ENCODE peak calls at places on chromosomes 13 and 19, in eight cellular contexts. K is cardiac muscle cell; U is tibial artery; Q is CD8-positive, alpha-beta T cell; C is HCT116; O is SK-N-SH; X is ovary; P is stomach. B is an unnamed sample. For H3K36me3 and H3K4me1, the result is how much of the 10 kb centered on the place peaks cover.

GRCh38 chr19:15199652-15200574 is 882 bp downstream of the NOTCH3 start:
- DNase-seq in K (peak), U (peak), Q (no peak), C (no peak), O (peak), X (no peak), P (no peak), B (peak)

GRCh38 chr13:40233731-40234195 is 432.7 kb downstream of the FOXO1 start:
- DNase-seq in K (no peak), U (no peak), Q (no peak), C (no peak), O (no peak), X (no peak), P (no peak), B (no peak)

GRCh38 chr19:48543121-48543710 is 8.8 kb upstream of the SULT2B1 start:
- DNase-seq in K (no peak), U (no peak), Q (no peak), C (peak), O (no peak), X (no peak), P (peak), B (no peak)

GRCh38 chr13:45879666-45880065 is 28.1 kb upstream of the SIAH3 start:
- DNase-seq in K (peak), U (no peak), Q (no peak), C (peak), O (no peak), X (no peak), P (peak), B (no peak)

GRCh38 chr13:94329277-94329676 is 150.2 kb downstream of the DCT start:
- DNase-seq in K (no peak), U (no peak), Q (no peak), C (no peak), O (no peak), X (peak), P (no peak), B (no peak)

GRCh38 chr13:84896128-84896527 is 903.1 kb downstream of the SLITRK6 start:
- DNase-seq in K (peak), U (no peak), Q (no peak), C (peak), O (peak), X (no peak), P (no peak), B (peak)

GRCh38 chr19:10111405-10111811 is at the start of gene P2RY11:
- DNase-seq in K (no peak), U (no peak), Q (no peak), C (no peak), O (peak), X (no peak), P (no peak), B (no peak)

GRCh38 chr19:16106121-16106520 is 5.6 kb upstream of the RAB8A start:
- DNase-seq in K (no peak), U (no peak), Q (no peak), C (no peak), O (no peak), X (no peak), P (no peak), B (no peak)

GRCh38 chr19:2047449-2048103 is 3.5 kb downstream of the MKNK2 start:
- DNase-seq in K (no peak), U (peak), Q (no peak), C (no peak), O (no peak), X (peak), P (peak), B (no peak)

GRCh38 chr19:33171222-33171795 is 22.8 kb upstream of the LRP3 start:
- DNase-seq in K (no peak), U (no peak), Q (no peak), C (no peak), O (no peak), X (no peak), P (no peak), B (no peak)

GRCh38 chr13:46665630-46666482 is 112.9 kb downstream of the LRCH1 start:
- DNase-seq in K (no peak), U (no peak), Q (no peak), C (no peak), O (peak), X (no peak), P (no peak), B (no peak)

GRCh38 chr19:29121684-29122083 is 91.3 kb downstream of the UQCRFS1 start:
- DNase-seq in K (no peak), U (peak), Q (no peak), C (no peak), O (peak), X (no peak), P (no peak), B (no peak)

GRCh38 chr19:13164370-13165090 is 14.3 kb downstream of the IER2 start:
- DNase-seq in K (peak), U (no peak), Q (no peak), C (no peak), O (peak), X (peak), P (peak), B (peak)

GRCh38 chr19:36144624-36145023 is 4.8 kb downstream of the CAPNS1 start:
- DNase-seq in K (no peak), U (no peak), Q (no peak), C (no peak), O (no peak), X (no peak), P (no peak), B (no peak)

GRCh38 chr19:4122480-4122879 is 1.4 kb downstream of the MAP2K2 start:
- DNase-seq in K (no peak), U (no peak), Q (no peak), C (no peak), O (no peak), X (no peak), P (no peak), B (no peak)

GRCh38 chr13:51731759-51732158 is 72.2 kb downstream of the DHRS12 start:
- DNase-seq in K (no peak), U (no peak), Q (no peak), C (no peak), O (no peak), X (no peak), P (no peak), B (no peak)

GRCh38 chr13:39353988-39354387 is 249.0 kb downstream of the LHFPL6 start:
- DNase-seq in K (no peak), U (no peak), Q (no peak), C (no peak), O (no peak), X (no peak), P (no peak), B (no peak)

GRCh38 chr13:51058461-51059167 is 52.5 kb downstream of the C13orf42 start:
- DNase-seq in K (peak), U (no peak), Q (no peak), C (no peak), O (peak), X (no peak), P (no peak), B (peak)

GRCh38 chr13:113417008-113417735 is 36.1 kb downstream of the ADPRHL1 start:
- DNase-seq in K (no peak), U (no peak), Q (no peak), C (no peak), O (no peak), X (no peak), P (no peak), B (no peak)

GRCh38 chr19:2097330-2098327 is 914 bp downstream of the IZUMO4 start:
- DNase-seq in K (no peak), U (peak), Q (no peak), C (no peak), O (no peak), X (peak), P (no peak), B (no peak)

GRCh38 chr13:30734434-30734833 is 909 bp upstream of the ALOX5AP start:
- DNase-seq in K (no peak), U (no peak), Q (no peak), C (no peak), O (no peak), X (no peak), P (no peak), B (no peak)

GRCh38 chr13:79079351-79079839 is 326.7 kb downstream of the RBM26 start:
- DNase-seq in K (no peak), U (no peak), Q (no peak), C (no peak), O (no peak), X (no peak), P (no peak), B (no peak)

GRCh38 chr13:24688111-24688510 is 7.9 kb downstream of the ATP12A start:
- DNase-seq in K (no peak), U (no peak), Q (no peak), C (no peak), O (no peak), X (no peak), P (no peak), B (no peak)

DNA sequence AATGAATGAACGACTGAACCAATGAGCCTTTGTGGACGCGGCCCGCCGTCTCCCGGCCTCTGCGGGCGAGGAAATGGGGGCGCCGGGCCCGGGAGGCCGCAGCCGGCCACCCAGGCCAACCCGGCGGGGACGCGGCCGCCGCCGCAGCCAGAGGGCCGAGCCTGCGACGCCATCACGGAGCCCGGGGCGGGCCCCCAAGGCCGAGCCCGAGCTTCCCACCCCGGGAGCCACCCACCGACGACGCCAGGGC is 216 bp downstream of the SUGP2 start:
- DNase-seq in K (no peak), U (no peak), Q (no peak), C (no peak), O (no peak), X (no peak), P (peak), B (no peak)
- H3K36me3 ChIP-seq in K (under half), U (under half), Q (under half), C (under half), O (under half), X (under half), P (under half), B (under half)

DNA sequence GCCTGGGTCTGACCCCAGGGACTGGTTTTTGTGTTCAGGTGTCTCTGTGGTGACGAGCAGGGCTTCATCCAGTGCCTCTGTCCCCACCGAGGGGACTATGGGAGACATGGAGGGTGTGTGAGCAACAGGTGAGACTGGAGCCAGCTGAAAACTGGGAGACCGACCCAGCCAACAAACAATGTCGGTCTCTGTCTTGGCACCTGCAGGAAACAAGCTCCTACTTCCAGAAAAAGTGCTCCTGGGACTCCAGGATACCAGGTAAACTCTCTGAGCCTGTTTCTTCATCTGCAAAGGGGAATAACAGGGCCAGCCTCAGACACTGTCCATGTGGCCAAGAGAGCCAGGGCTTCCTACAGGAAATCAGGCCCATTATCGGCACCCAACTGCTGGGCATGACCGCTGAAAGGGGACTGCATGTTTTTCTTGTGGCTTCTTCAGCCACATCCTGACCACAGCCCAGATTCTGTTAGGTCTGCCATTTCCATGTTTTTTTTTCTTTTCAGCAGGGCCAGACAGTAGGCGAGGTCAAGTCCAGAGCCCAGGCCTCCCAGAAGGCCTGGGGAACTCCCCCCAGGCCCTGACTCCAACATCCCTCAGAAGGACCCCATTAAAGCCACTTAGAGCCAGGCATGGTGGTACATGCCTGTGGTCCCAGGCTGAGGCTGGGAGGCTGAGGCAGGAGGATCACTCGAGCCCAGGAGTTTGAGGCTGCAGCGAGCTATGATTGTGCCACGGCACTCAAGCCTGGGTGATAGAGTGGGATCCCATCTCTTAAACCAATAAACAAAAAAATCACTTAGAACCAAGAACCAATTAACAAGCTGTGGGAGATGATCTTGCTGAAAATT is 833 bp upstream of the BST2 start:
- DNase-seq in K (no peak), U (no peak), Q (no peak), C (no peak), O (peak), X (no peak), P (no peak), B (no peak)
- H3K4me3 ChIP-seq in K (no peak), U (peak), Q (peak), C (no peak), O (no peak), X (peak), P (peak), B (peak)

GRCh38 chr19:46728693-46729339 is 11.9 kb upstream of the PRKD2 start:
- DNase-seq in K (peak), U (peak), Q (peak), C (no peak), O (peak), X (peak), P (peak), B (peak)

GRCh38 chr19:46730187-46730586 is 13.3 kb upstream of the PRKD2 start:
- DNase-seq in K (no peak), U (no peak), Q (no peak), C (no peak), O (no peak), X (no peak), P (no peak), B (no peak)

GRCh38 chr19:46730595-46730994 is 13.7 kb upstream of the PRKD2 start:
- DNase-seq in K (no peak), U (no peak), Q (no peak), C (no peak), O (no peak), X (no peak), P (no peak), B (no peak)

GRCh38 chr19:46731007-46731501 is 14.1 kb upstream of the PRKD2 start:
- DNase-seq in K (no peak), U (peak), Q (no peak), C (no peak), O (no peak), X (no peak), P (peak), B (no peak)

DNA sequence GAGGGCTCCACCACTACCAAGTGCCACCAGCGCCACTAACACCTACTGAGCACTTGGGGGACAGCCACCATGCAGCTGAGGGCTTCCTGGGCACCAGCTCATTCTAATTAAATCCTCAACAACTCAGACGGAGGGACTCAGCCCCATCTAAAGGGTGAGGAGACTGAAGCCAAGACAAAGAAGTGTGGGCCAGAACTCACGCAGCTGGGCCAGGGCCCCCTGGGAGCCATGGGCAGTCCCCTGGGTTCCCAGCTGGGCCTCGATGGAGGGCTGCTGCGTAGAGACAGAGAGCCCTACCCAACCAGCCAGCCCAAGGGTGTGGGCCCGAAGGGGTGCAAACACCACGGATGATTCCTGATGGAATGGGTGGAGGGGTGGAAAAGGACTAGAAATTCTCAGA is 12.8 kb upstream of the PRKD2 start:
- DNase-seq in K (no peak), U (no peak), Q (no peak), C (no peak), O (no peak), X (no peak), P (no peak), B (no peak)
- H3K4me1 ChIP-seq in K (under half), U (under half), Q (under half), C (under half), O (under half), X (under half), P (under half), B (under half)

GRCh38 chr19:19305066-19305465 is 15.2 kb downstream of the SUGP1 start:
- DNase-seq in K (no peak), U (no peak), Q (no peak), C (no peak), O (no peak), X (no peak), P (no peak), B (no peak)
- H3K36me3 ChIP-seq in K (under half), U (half or more), Q (under half), C (under half), O (under half), X (under half), P (half or more), B (half or more)